ENCODE peak calls at places on chromosomes 1 and 21, in five cellular contexts. C is prostate gland, I is ovary, U is HCT116, T is tibial nerve. V is an unnamed sample.
A peak's percentile ranks its signal among the peaks of the same experiment; 100 is the strongest.

GRCh38 chr1:209641216-209642181 is 10.7 kb downstream of the LAMB3 start:
- DNase-seq in C (no peak), U (no peak), I (peak; percentile 83), T (no peak), V (no peak)

GRCh38 chr1:117367769-117368059 is 465 bp downstream of the MAN1A2 start:
- DNase-seq in T (no peak), C (no peak), I (no peak), U (no peak), V (no peak)

GRCh38 chr1:200258447-200259375 is 151.1 kb downstream of the ZNF281 start:
- DNase-seq in C (no peak), T (no peak), I (no peak), U (peak; percentile 39), V (no peak)

GRCh38 chr1:151058682-151059341 is 610 bp downstream of the CDC42SE1 start:
- DNase-seq in U (no peak), I (peak; percentile 58), C (peak; percentile 93), T (no peak), V (no peak)

GRCh38 chr1:231867607-231868006 is 241.0 kb downstream of the DISC1 start:
- DNase-seq in I (no peak), C (no peak), T (no peak), U (no peak), V (no peak)

GRCh38 chr1:97050501-97050900 is 328.9 kb downstream of the PTBP2 start:
- DNase-seq in I (no peak), C (no peak), T (no peak), U (peak; percentile 10), V (no peak)

GRCh38 chr1:4137621-4138390 is 237.7 kb upstream of the C1orf174 start:
- DNase-seq in U (no peak), C (no peak), T (no peak), I (no peak), V (no peak)

GRCh38 chr1:107681001-107681479 is 283.9 kb downstream of the VAV3 start:
- DNase-seq in I (no peak), T (no peak), U (no peak), C (no peak), V (no peak)

GRCh38 chr1:15354580-15354965 is 55.1 kb upstream of the EFHD2 start:
- DNase-seq in I (no peak), U (peak; percentile 23), C (no peak), T (no peak), V (no peak)

GRCh38 chr1:211920141-211920572 is 89.6 kb upstream of the LPGAT1 start:
- DNase-seq in U (no peak), C (peak; percentile 62), T (peak; percentile 38), I (no peak), V (no peak)

GRCh38 chr1:204419064-204419403 is 7.4 kb upstream of the PPP1R15B start:
- DNase-seq in U (no peak), C (no peak), I (no peak), T (no peak), V (no peak)

GRCh38 chr1:202658251-202658650 is 52.0 kb downstream of the SYT2 start:
- DNase-seq in C (no peak), I (no peak), T (no peak), U (no peak), V (no peak)

GRCh38 chr1:242454262-242455051 is 70.0 kb downstream of the PLD5 start:
- DNase-seq in U (peak; percentile 3), I (no peak), T (no peak), C (no peak), V (no peak)

GRCh38 chr1:194466706-194467105 is 1280.3 kb upstream of the B3GALT2 start:
- DNase-seq in C (no peak), I (no peak), T (no peak), U (no peak), V (no peak)

GRCh38 chr1:53271446-53272090 is 33.2 kb upstream of the MAGOH start:
- DNase-seq in T (no peak), C (no peak), U (no peak), I (no peak), V (no peak)

GRCh38 chr1:116824631-116825399 is 70.6 kb downstream of the CD2 start:
- DNase-seq in I (no peak), C (no peak), U (no peak), T (no peak), V (no peak)

GRCh38 chr1:32163405-32163804 is 16.1 kb upstream of the TXLNA start:
- DNase-seq in T (no peak), U (no peak), C (no peak), I (no peak), V (no peak)

GRCh38 chr1:67853704-67854103 is 20.4 kb upstream of the GNG12 start:
- DNase-seq in C (no peak), U (peak; percentile 44), I (peak; percentile 86), T (peak; percentile 40), V (no peak)

GRCh38 chr1:182238421-182238820 is 153.2 kb downstream of the GLUL start:
- DNase-seq in C (no peak), U (no peak), I (no peak), T (no peak), V (no peak)

GRCh38 chr1:56200446-56200845 is 378.9 kb downstream of the PLPP3 start:
- DNase-seq in T (no peak), C (peak; percentile 26), U (no peak), I (no peak), V (no peak)

GRCh38 chr1:154982897-154983648 is at the start of gene FLAD1:
- DNase-seq in I (peak; percentile 93), C (peak; percentile 99), T (peak; percentile 100), U (peak; percentile 100), V (peak; percentile 97)

GRCh38 chr1:1291023-1291528 is 10.8 kb downstream of the SCNN1D start:
- DNase-seq in T (no peak), I (peak; percentile 66), C (no peak), U (no peak), V (no peak)

GRCh38 chr1:193221641-193222040 is 35.2 kb upstream of the B3GALT2 start:
- DNase-seq in C (no peak), I (no peak), T (no peak), U (no peak), V (no peak)

GRCh38 chr1:194295690-194296089 is 1109.3 kb upstream of the B3GALT2 start:
- DNase-seq in I (no peak), C (no peak), T (no peak), U (peak; percentile 33), V (no peak)

GRCh38 chr1:223872308-223872878 is 26.6 kb upstream of the TP53BP2 start:
- DNase-seq in U (no peak), T (no peak), I (no peak), C (no peak), V (no peak)

GRCh38 chr1:187566371-187566770 is 737.6 kb downstream of the PLA2G4A start:
- DNase-seq in T (no peak), U (no peak), C (no peak), I (no peak), V (no peak)

GRCh38 chr1:50829010-50829958 is 130.8 kb downstream of the FAF1 start:
- DNase-seq in T (no peak), I (no peak), U (no peak), C (no peak), V (no peak)

GRCh38 chr1:75503221-75503974 is 107.5 kb downstream of the SLC44A5 start:
- DNase-seq in C (no peak), T (no peak), I (no peak), U (no peak), V (no peak)

GRCh38 chr21:41207401-41208388 is 39.7 kb downstream of the BACE2 start:
- DNase-seq in I (no peak), T (peak; percentile 62), U (no peak), C (peak; percentile 56), V (no peak)

GRCh38 chr1:18541046-18541795 is 60.5 kb downstream of the KLHDC7A start:
- DNase-seq in I (no peak), T (no peak), U (no peak), C (no peak), V (no peak)

GRCh38 chr1:11786168-11786567 is 19.6 kb downstream of the MTHFR start:
- DNase-seq in C (no peak), U (no peak), I (no peak), T (no peak), V (no peak)

GRCh38 chr1:155910621-155911121 is 478 bp downstream of the RIT1 start:
- DNase-seq in T (no peak), I (peak; percentile 42), C (peak; percentile 10), U (no peak), V (no peak)

GRCh38 chr1:107326823-107327445 is 186.1 kb downstream of the NTNG1 start:
- DNase-seq in U (no peak), I (no peak), C (no peak), T (no peak), V (no peak)

GRCh38 chr1:161013104-161013590 is 7.8 kb downstream of the F11R start:
- DNase-seq in T (no peak), C (no peak), U (no peak), I (no peak), V (no peak)

GRCh38 chr1:214213136-214213535 is 67.8 kb upstream of the SMYD2 start:
- DNase-seq in C (no peak), U (no peak), T (no peak), I (no peak), V (no peak)

GRCh38 chr1:234780531-234781162 is 170.7 kb upstream of the IRF2BP2 start:
- DNase-seq in U (no peak), I (no peak), C (no peak), T (no peak), V (no peak)

GRCh38 chr1:212970085-212970484 is 19.7 kb downstream of the VASH2 start:
- DNase-seq in T (no peak), C (no peak), U (no peak), I (no peak), V (no peak)

GRCh38 chr1:178539291-178539690 is 26.4 kb downstream of the TEX35 start:
- DNase-seq in U (no peak), I (peak; percentile 29), C (no peak), T (no peak), V (no peak)

GRCh38 chr1:100347009-100347966 is 5.0 kb upstream of the CDC14A start:
- DNase-seq in U (no peak), I (no peak), T (no peak), C (no peak), V (no peak)

GRCh38 chr1:183281039-183281438 is 95.0 kb downstream of the LAMC2 start:
- DNase-seq in C (no peak), U (peak; percentile 2), T (peak; percentile 72), I (no peak), V (no peak)
- TF ChIP-seq POLR2A in C (no peak), U (no peak), T (no peak), I (no peak), V (no peak)

GRCh38 chr1:39346876-39347275 is 142.4 kb downstream of the MACF1 start:
- DNase-seq in T (no peak), U (no peak), I (no peak), C (no peak), V (no peak)
- H3K36me3 ChIP-seq in T (peaks cover 60% of the 10 kb centered on the region), U (no peaks in the 10 kb centered on the region), I (no peaks in the 10 kb centered on the region), C (peaks cover 5% of the 10 kb centered on the region), V (peaks cover 40% of the 10 kb centered on the region)

GRCh38 chr21:19123525-19123924 is 719.9 kb upstream of the TMPRSS15 start:
- DNase-seq in U (no peak), C (no peak), T (no peak), I (no peak), V (no peak)
- H3K9me3 ChIP-seq in U (peaks cover 40% of the 10 kb centered on the region), C (no peaks in the 10 kb centered on the region), T (no peaks in the 10 kb centered on the region), I (no peaks in the 10 kb centered on the region), V (no peaks in the 10 kb centered on the region)

DNA sequence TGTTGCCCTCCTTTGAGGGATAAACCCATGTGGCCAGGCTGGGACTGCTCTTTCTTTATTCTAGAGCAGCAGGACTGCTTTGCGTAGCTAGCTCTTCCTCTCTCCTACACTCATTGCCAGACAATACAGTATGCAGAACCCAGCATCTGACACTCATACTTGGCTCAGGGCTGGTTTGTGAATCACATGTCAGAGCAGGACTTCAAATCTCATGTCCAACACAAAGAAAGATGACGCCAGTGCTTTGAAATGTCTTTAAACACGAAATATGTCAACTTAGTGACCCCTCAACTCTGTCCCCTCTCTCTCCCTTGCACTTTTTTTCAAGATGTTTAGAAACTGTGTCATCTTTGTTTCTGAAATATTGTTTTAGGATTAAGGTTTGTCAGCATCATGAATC is 135.0 kb downstream of the TGFB2 start:
- DNase-seq in U (no peak), I (no peak), T (no peak), C (no peak), V (no peak)
- TF ChIP-seq POLR2A in U (no peak), I (no peak), T (no peak), C (no peak), V (no peak)

V was measured in esophagus squamous epithelium.